ENCODE peak calls at places on chromosomes 3 and 15, in eight cellular contexts. Z is activated gamma-delta T cell treated with Interleukin-2 at 50 U/mL for 16 hours; G is tibial artery; U is stimulated activated naive CD8-positive, alpha-beta T cell treated with anti-CD3 and anti-CD28 coated beads, Interleukin-15, Interleukin-2, amounts not matched to agents 100 U/mL and 50 U/mL, for 24 hours; I is iPS-NIHi11; N is Peyer's patch; K is T-helper 1 cell; X is cardiac fibroblast. L is an unnamed sample.

GRCh38 chr3:23697416-23697815 is 108.3 kb upstream of the UBE2E1 start:
- DNase-seq in Z (no peak), G (no peak), U (no peak), I (peak), N (no peak), K (no peak), X (no peak), L (no peak)

GRCh38 chr3:49554639-49555265 is 475 bp downstream of the BSN start:
- DNase-seq in Z (peak), G (no peak), U (peak), I (peak), N (peak), K (peak), X (peak), L (peak)

GRCh38 chr15:65396283-65396964 is 18.6 kb upstream of the IGDCC3 start:
- DNase-seq in Z (no peak), G (no peak), U (no peak), I (no peak), N (no peak), K (no peak), X (no peak), L (no peak)

GRCh38 chr3:127172670-127173515 is 20.0 kb upstream of the PRR23E start:
- DNase-seq in Z (no peak), G (no peak), U (no peak), I (no peak), N (no peak), K (no peak), X (peak), L (peak)

GRCh38 chr3:33395900-33396299 is 44.3 kb downstream of the UBP1 start:
- DNase-seq in Z (no peak), G (no peak), U (no peak), I (no peak), N (no peak), K (no peak), X (no peak), L (no peak)

GRCh38 chr15:44101944-44102343 is 93.1 kb downstream of the FRMD5 start:
- DNase-seq in Z (no peak), G (no peak), U (no peak), I (no peak), N (no peak), K (no peak), X (peak), L (no peak)

GRCh38 chr15:65196637-65197336 is 11.6 kb upstream of the CLPX start:
- DNase-seq in Z (no peak), G (no peak), U (no peak), I (peak), N (no peak), K (no peak), X (no peak), L (no peak)

GRCh38 chr15:37099321-37100108 is 834 bp downstream of the MEIS2 start:
- DNase-seq in Z (no peak), G (no peak), U (no peak), I (no peak), N (no peak), K (no peak), X (peak), L (no peak)

GRCh38 chr3:3286014-3286413 is 106.5 kb upstream of the CRBN start:
- DNase-seq in Z (no peak), G (no peak), U (no peak), I (peak), N (no peak), K (no peak), X (no peak), L (no peak)

GRCh38 chr3:123568875-123569274 is 16.0 kb downstream of the HACD2 start:
- DNase-seq in Z (no peak), G (no peak), U (no peak), I (no peak), N (no peak), K (no peak), X (no peak), L (no peak)

GRCh38 chr3:64295594-64295993 is 70.3 kb upstream of the PRICKLE2 start:
- DNase-seq in Z (no peak), G (peak), U (no peak), I (no peak), N (no peak), K (no peak), X (peak), L (no peak)

GRCh38 chr3:34703058-34703457 is 904.6 kb downstream of the PDCD6IP start:
- DNase-seq in Z (no peak), G (no peak), U (no peak), I (no peak), N (no peak), K (no peak), X (no peak), L (no peak)

GRCh38 chr15:98954411-98954810 is 53.2 kb downstream of the PGPEP1L start:
- DNase-seq in Z (no peak), G (peak), U (no peak), I (no peak), N (no peak), K (no peak), X (peak), L (no peak)

GRCh38 chr3:77530870-77531269 is 491.0 kb downstream of the ROBO2 start:
- DNase-seq in Z (no peak), G (no peak), U (no peak), I (no peak), N (no peak), K (no peak), X (no peak), L (no peak)

GRCh38 chr3:184284696-184285095 is 8.9 kb downstream of the ECE2 start:
- DNase-seq in Z (no peak), G (no peak), U (peak), I (peak), N (no peak), K (no peak), X (peak), L (peak)

GRCh38 chr15:55485273-55485672 is 22.8 kb downstream of the DNAAF4 start:
- DNase-seq in Z (no peak), G (no peak), U (no peak), I (no peak), N (no peak), K (no peak), X (no peak), L (no peak)